ENCODE peak calls at places on chromosomes 3 and 15, in eight cellular contexts. X is upper lobe of right lung, P is PC-3, D is spleen, K is thoracic aorta, B is left ventricle myocardium inferior, N is lower lobe of right lung, W is neural progenitor cell. V is an unnamed sample.

GRCh38 chr3:126267169-126267975 is 87.0 kb upstream of the ALDH1L1 start:
- DNase-seq in N (peak; percentile 88), B (peak; percentile 81), K (peak; percentile 56), W (peak; percentile 97), D (no peak), X (peak; percentile 93), P (peak; percentile 56), V (no peak)

GRCh38 chr3:21330293-21330692 is 420.7 kb downstream of the ZNF385D start:
- DNase-seq in P (peak; percentile 17), W (no peak), K (no peak), D (no peak), N (no peak), B (no peak), X (no peak), V (no peak)

GRCh38 chr3:27556854-27557253 is 72.7 kb upstream of the SLC4A7 start:
- DNase-seq in N (no peak), D (no peak), P (peak; percentile 37), B (no peak), K (no peak), X (no peak), W (no peak), V (no peak)

GRCh38 chr3:9280477-9281219 is 31.2 kb upstream of the SRGAP3 start:
- DNase-seq in X (no peak), D (no peak), N (no peak), P (no peak), B (no peak), W (peak; percentile 80), K (no peak), V (no peak)

GRCh38 chr3:146640955-146641867 is 36.1 kb upstream of the PLSCR5 start:
- DNase-seq in D (no peak), P (peak; percentile 77), K (no peak), X (no peak), B (no peak), N (no peak), W (peak; percentile 51), V (no peak)

GRCh38 chr15:100849021-100849831 is 30.4 kb upstream of the ALDH1A3 start:
- DNase-seq in W (no peak), D (peak; percentile 83), P (peak; percentile 86), N (peak; percentile 62), B (peak; percentile 25), X (peak; percentile 77), K (no peak), V (peak; percentile 79)

GRCh38 chr3:61353353-61353752 is 102.1 kb upstream of the FHIT start:
- DNase-seq in D (no peak), K (no peak), B (no peak), W (no peak), X (no peak), N (no peak), P (no peak), V (no peak)

GRCh38 chr3:94099311-94099710 is 36.5 kb downstream of the NSUN3 start:
- DNase-seq in P (no peak), K (no peak), D (no peak), X (no peak), W (no peak), N (no peak), B (no peak), V (no peak)

GRCh38 chr3:144265527-144266100 is 294.0 kb downstream of the DIPK2A start:
- DNase-seq in P (no peak), W (no peak), N (no peak), K (no peak), D (no peak), X (no peak), B (no peak), V (no peak)

GRCh38 chr3:119562307-119562961 is 3.0 kb upstream of the CD80 start:
- DNase-seq in B (no peak), K (no peak), D (no peak), W (no peak), P (no peak), X (no peak), N (no peak), V (no peak)

GRCh38 chr3:25588441-25589103 is 76.1 kb downstream of the TOP2B start:
- DNase-seq in W (no peak), K (no peak), D (no peak), N (no peak), X (no peak), P (no peak), B (no peak), V (no peak)

GRCh38 chr3:53821631-53822068 is 24.6 kb downstream of the CHDH start:
- DNase-seq in W (no peak), D (no peak), K (no peak), N (no peak), P (peak; percentile 42), B (no peak), X (no peak), V (no peak)

DNA sequence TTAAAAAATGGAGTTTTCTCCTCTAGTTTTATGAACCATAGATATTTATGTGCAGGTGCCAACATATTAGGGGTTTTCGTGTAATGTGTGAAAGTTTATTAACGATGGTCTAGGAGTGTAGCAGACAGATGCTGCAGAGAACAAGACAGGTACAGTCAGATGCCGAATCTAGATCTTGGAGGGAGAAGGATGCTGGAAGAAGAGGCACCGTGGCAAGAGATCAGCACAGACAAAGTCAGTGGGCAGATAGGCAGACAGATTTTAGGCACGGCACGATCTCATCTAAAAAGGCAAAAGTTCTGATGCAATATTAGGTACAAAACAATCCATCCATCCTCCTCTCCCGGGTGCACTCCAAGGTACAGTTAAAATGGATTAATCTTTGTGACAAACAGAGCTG is 161.6 kb downstream of the TIGIT start:
- DNase-seq in D (no peak), W (no peak), X (no peak), P (no peak), N (no peak), K (no peak), B (no peak), V (no peak)
- H3K27ac ChIP-seq in D (peak overlapping the region; percentile 79), W (no peak overlapping the region), X (no peak overlapping the region), P (no peak overlapping the region), N (no peak overlapping the region), K (no peak overlapping the region), B (peak overlapping the region; percentile 88), V (no peak overlapping the region)

GRCh38 chr3:58391156-58391865 is 42.3 kb downstream of the PDHB start:
- DNase-seq in W (no peak), K (no peak), D (no peak), X (no peak), N (no peak), B (no peak), P (no peak), V (no peak)
- H3K4me1 ChIP-seq in W (peaks cover 10% of the 10 kb centered on the region), K (peaks cover 38% of the 10 kb centered on the region), D (peaks cover 21% of the 10 kb centered on the region), X (peaks cover 35% of the 10 kb centered on the region), N (peaks cover 41% of the 10 kb centered on the region), B (peaks cover 58% of the 10 kb centered on the region), P (peaks cover 21% of the 10 kb centered on the region), V (no peaks in the 10 kb centered on the region)

GRCh38 chr3:45537960-45538640 is 56.5 kb upstream of the LIMD1 start:
- DNase-seq in P (no peak), D (no peak), X (no peak), W (no peak), N (no peak), B (peak; percentile 77), K (no peak), V (no peak)
- H3K27ac ChIP-seq in P (no peak overlapping the region), D (peak overlapping the region; percentile 73), X (peak overlapping the region; percentile 45), W (no peak overlapping the region), N (peak overlapping the region; percentile 50), B (peak overlapping the region; percentile 89), K (no peak overlapping the region), V (no peak overlapping the region)

GRCh38 chr3:122598556-122598955 is 21.1 kb downstream of the PARP15 start:
- DNase-seq in P (no peak), D (no peak), B (no peak), W (no peak), X (no peak), N (no peak), K (no peak), V (no peak)
- H3K4me1 ChIP-seq in P (peaks cover 4% of the 10 kb centered on the region), D (no peaks in the 10 kb centered on the region), B (no peaks in the 10 kb centered on the region), W (no peaks in the 10 kb centered on the region), X (no peaks in the 10 kb centered on the region), N (no peaks in the 10 kb centered on the region), K (no peaks in the 10 kb centered on the region), V (no peaks in the 10 kb centered on the region)

DNA sequence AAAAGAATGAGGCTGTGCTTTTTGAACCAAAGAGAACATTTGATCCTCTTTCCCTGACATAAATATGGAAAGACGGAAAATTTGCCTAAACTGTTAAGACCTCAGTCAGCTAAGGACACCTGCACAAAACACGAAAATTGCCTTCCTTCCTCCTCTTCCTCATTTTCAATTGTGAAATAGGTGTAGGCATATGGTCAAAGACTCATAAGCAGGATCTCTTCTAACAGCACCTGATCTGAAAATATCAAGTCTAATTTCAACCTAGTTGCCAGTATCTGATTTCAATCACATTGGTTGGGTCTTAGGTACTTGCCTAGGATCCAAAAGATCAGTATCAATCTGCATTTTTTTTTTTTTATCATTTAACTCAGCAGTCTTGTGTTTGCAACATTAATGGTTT is 215.7 kb upstream of the SLC2A2 start:
- DNase-seq in K (no peak), N (no peak), P (no peak), W (no peak), X (no peak), D (no peak), B (no peak), V (no peak)
- H3K27ac ChIP-seq in K (no peak overlapping the region), N (no peak overlapping the region), P (no peak overlapping the region), W (no peak overlapping the region), X (no peak overlapping the region), D (no peak overlapping the region), B (no peak overlapping the region), V (no peak overlapping the region)

GRCh38 chr3:197737749-197738462 is 1.2 kb upstream of the RUBCN start:
- DNase-seq in X (no peak), K (no peak), B (no peak), D (no peak), W (no peak), N (no peak), P (no peak), V (no peak)
- H3K4me1 ChIP-seq in X (peaks cover 15% of the 10 kb centered on the region), K (peaks cover 22% of the 10 kb centered on the region), B (peaks cover 25% of the 10 kb centered on the region), D (peaks cover 17% of the 10 kb centered on the region), W (peaks cover 5% of the 10 kb centered on the region), N (peaks cover 27% of the 10 kb centered on the region), P (peaks cover 18% of the 10 kb centered on the region), V (peaks cover 3% of the 10 kb centered on the region)

GRCh38 chr15:65060641-65061397 is 7.0 kb downstream of the RASL12 start:
- DNase-seq in P (no peak), K (no peak), N (no peak), W (no peak), D (peak; percentile 44), B (peak; percentile 56), X (no peak), V (no peak)

GRCh38 chr15:65058394-65059368 is 9.1 kb downstream of the RASL12 start:
- DNase-seq in D (no peak), B (no peak), K (no peak), N (no peak), W (no peak), P (no peak), X (no peak), V (no peak)

GRCh38 chr15:65059931-65060596 is 7.7 kb downstream of the RASL12 start:
- DNase-seq in N (no peak), K (no peak), D (no peak), B (no peak), X (no peak), W (no peak), P (no peak), V (no peak)

GRCh38 chr15:65057549-65057940 is 10.2 kb downstream of the RASL12 start:
- DNase-seq in X (no peak), N (no peak), P (no peak), D (no peak), W (no peak), K (no peak), B (no peak), V (no peak)

GRCh38 chr15:65059369-65059750 is 8.4 kb downstream of the RASL12 start:
- DNase-seq in X (no peak), W (no peak), P (no peak), B (no peak), N (no peak), D (peak; percentile 41), K (no peak), V (no peak)
- H3K27ac ChIP-seq in X (no peak overlapping the region), W (no peak overlapping the region), P (no peak overlapping the region), B (peak overlapping the region; percentile 89), N (peak overlapping the region; percentile 20), D (peak overlapping the region; percentile 54), K (peak overlapping the region; percentile 97), V (no peak overlapping the region)